ENCODE peak calls at places on chromosomes 6 and 20, in four cellular contexts. One of them, this sample, is unnamed.

GRCh38 chr6:79864001-79864400 is 83.4 kb downstream of the ELOVL4 start:
- DNase-seq in naive B cell: no peak
- DNase-seq in Ammon's horn: no peak
- DNase-seq in ACHN: no peak
- DNase-seq in this sample: no peak

GRCh38 chr20:49583343-49583668 is 15.4 kb upstream of the PTGIS start:
- DNase-seq in naive B cell: no peak
- DNase-seq in Ammon's horn: no peak
- DNase-seq in ACHN: no peak
- DNase-seq in this sample: no peak

GRCh38 chr20:11118802-11119380 is 445.1 kb upstream of the JAG1 start:
- DNase-seq in naive B cell: no peak
- DNase-seq in Ammon's horn: no peak
- DNase-seq in ACHN: no peak
- DNase-seq in this sample: no peak

GRCh38 chr6:56642366-56643261 is at the start of gene DST:
- DNase-seq in naive B cell: no peak
- DNase-seq in Ammon's horn: no peak
- DNase-seq in ACHN: peak; percentile 68
- DNase-seq in this sample: peak; percentile 93

GRCh38 chr6:38169826-38170526 is 350.4 kb downstream of the ZFAND3 start:
- DNase-seq in naive B cell: no peak
- DNase-seq in Ammon's horn: no peak
- DNase-seq in ACHN: no peak
- DNase-seq in this sample: no peak

GRCh38 chr6:21159465-21159864 is 434.1 kb upstream of the SOX4 start:
- DNase-seq in naive B cell: no peak
- DNase-seq in Ammon's horn: no peak
- DNase-seq in ACHN: no peak
- DNase-seq in this sample: no peak

GRCh38 chr6:85406641-85407075 is 43.2 kb upstream of the NT5E start:
- DNase-seq in naive B cell: no peak
- DNase-seq in Ammon's horn: no peak
- DNase-seq in ACHN: no peak
- DNase-seq in this sample: no peak

GRCh38 chr6:18081025-18081668 is 41.3 kb downstream of the NHLRC1 start:
- DNase-seq in naive B cell: no peak
- DNase-seq in Ammon's horn: no peak
- DNase-seq in ACHN: no peak
- DNase-seq in this sample: no peak

GRCh38 chr6:32216292-32216691 is 7.6 kb downstream of the NOTCH4 start:
- DNase-seq in naive B cell: no peak
- DNase-seq in Ammon's horn: no peak
- DNase-seq in ACHN: no peak
- DNase-seq in this sample: no peak

GRCh38 chr6:133623065-133623464 is 265.8 kb upstream of the TCF21 start:
- DNase-seq in naive B cell: no peak
- DNase-seq in Ammon's horn: no peak
- DNase-seq in ACHN: no peak
- DNase-seq in this sample: no peak

GRCh38 chr6:17336425-17336824 is 55.3 kb downstream of the RBM24 start:
- DNase-seq in naive B cell: no peak
- DNase-seq in Ammon's horn: no peak
- DNase-seq in ACHN: no peak
- DNase-seq in this sample: no peak

GRCh38 chr6:128657181-128657580 is 136.8 kb upstream of the PTPRK start:
- DNase-seq in naive B cell: no peak
- DNase-seq in Ammon's horn: no peak
- DNase-seq in ACHN: no peak
- DNase-seq in this sample: no peak

GRCh38 chr6:34318492-34319470 is 70.0 kb upstream of the SMIM29 start:
- DNase-seq in naive B cell: no peak
- DNase-seq in Ammon's horn: peak; percentile 38
- DNase-seq in ACHN: no peak
- DNase-seq in this sample: no peak

GRCh38 chr6:104753251-104753650 is 106.5 kb downstream of the HACE1 start:
- DNase-seq in naive B cell: no peak
- DNase-seq in Ammon's horn: no peak
- DNase-seq in ACHN: no peak
- DNase-seq in this sample: no peak

GRCh38 chr20:39378781-39379180 is 416.6 kb downstream of the DHX35 start:
- DNase-seq in naive B cell: no peak
- DNase-seq in Ammon's horn: no peak
- DNase-seq in ACHN: no peak
- DNase-seq in this sample: no peak

GRCh38 chr6:35511980-35512379 is 716 bp downstream of the TULP1 start:
- DNase-seq in naive B cell: no peak
- DNase-seq in Ammon's horn: no peak
- DNase-seq in ACHN: no peak
- DNase-seq in this sample: no peak

GRCh38 chr6:14924126-14925024 is 321.5 kb upstream of the JARID2 start:
- DNase-seq in naive B cell: no peak
- DNase-seq in Ammon's horn: no peak
- DNase-seq in ACHN: no peak
- DNase-seq in this sample: no peak

GRCh38 chr6:144657691-144658090 is 372.6 kb downstream of the UTRN start:
- DNase-seq in naive B cell: no peak
- DNase-seq in Ammon's horn: no peak
- DNase-seq in ACHN: no peak
- DNase-seq in this sample: no peak

GRCh38 chr6:110035321-110035720 is 57.2 kb downstream of the GPR6 start:
- DNase-seq in naive B cell: no peak
- DNase-seq in Ammon's horn: no peak
- DNase-seq in ACHN: no peak
- DNase-seq in this sample: no peak

This sample was measured in HS-5.